ENCODE peak calls at places on chromosomes 11 and 22, in eight cellular contexts. G is suprapubic skin, P is kidney, I is fibroblast of pulmonary artery, N is astrocyte of the spinal cord, B is esophagus squamous epithelium, W is cardiac fibroblast, O is ovary. M is an unnamed sample.

GRCh38 chr22:24506802-24507438 is 11.8 kb downstream of the UPB1 start:
- DNase-seq in G (peak), P (peak), I (no peak), N (no peak), B (no peak), W (peak), O (peak), M (no peak)

GRCh38 chr11:66818231-66818955 is 24.8 kb upstream of the RCE1 start:
- DNase-seq in G (no peak), P (no peak), I (no peak), N (peak), B (no peak), W (no peak), O (no peak), M (no peak)

GRCh38 chr11:115334932-115335788 is 169.1 kb downstream of the CADM1 start:
- DNase-seq in G (no peak), P (no peak), I (peak), N (peak), B (no peak), W (peak), O (no peak), M (no peak)

GRCh38 chr11:105447936-105448702 is 161.8 kb upstream of the GRIA4 start:
- DNase-seq in G (no peak), P (no peak), I (no peak), N (no peak), B (no peak), W (no peak), O (no peak), M (no peak)

GRCh38 chr22:40396882-40397281 is 26.5 kb downstream of the SGSM3 start:
- DNase-seq in G (no peak), P (peak), I (peak), N (peak), B (no peak), W (peak), O (no peak), M (peak)

GRCh38 chr11:83158965-83159900 is 2.3 kb downstream of the PCF11 start:
- DNase-seq in G (no peak), P (no peak), I (no peak), N (no peak), B (no peak), W (no peak), O (no peak), M (no peak)

GRCh38 chr11:86314636-86315035 is 12.6 kb downstream of the HIKESHI start:
- DNase-seq in G (no peak), P (no peak), I (no peak), N (no peak), B (no peak), W (no peak), O (no peak), M (no peak)

GRCh38 chr11:113184498-113184897 is 129.9 kb upstream of the TTC12 start:
- DNase-seq in G (no peak), P (no peak), I (peak), N (peak), B (no peak), W (peak), O (no peak), M (peak)

GRCh38 chr11:86625544-86625943 is 46.9 kb downstream of the ME3 start:
- DNase-seq in G (no peak), P (no peak), I (no peak), N (no peak), B (no peak), W (no peak), O (no peak), M (no peak)

GRCh38 chr11:73267122-73267846 is 4.9 kb upstream of the P2RY6 start:
- DNase-seq in G (peak), P (no peak), I (no peak), N (no peak), B (no peak), W (no peak), O (no peak), M (no peak)

GRCh38 chr22:41772198-41772597 is 28.3 kb upstream of the CCDC134 start:
- DNase-seq in G (no peak), P (no peak), I (no peak), N (no peak), B (no peak), W (no peak), O (no peak), M (no peak)

DNA sequence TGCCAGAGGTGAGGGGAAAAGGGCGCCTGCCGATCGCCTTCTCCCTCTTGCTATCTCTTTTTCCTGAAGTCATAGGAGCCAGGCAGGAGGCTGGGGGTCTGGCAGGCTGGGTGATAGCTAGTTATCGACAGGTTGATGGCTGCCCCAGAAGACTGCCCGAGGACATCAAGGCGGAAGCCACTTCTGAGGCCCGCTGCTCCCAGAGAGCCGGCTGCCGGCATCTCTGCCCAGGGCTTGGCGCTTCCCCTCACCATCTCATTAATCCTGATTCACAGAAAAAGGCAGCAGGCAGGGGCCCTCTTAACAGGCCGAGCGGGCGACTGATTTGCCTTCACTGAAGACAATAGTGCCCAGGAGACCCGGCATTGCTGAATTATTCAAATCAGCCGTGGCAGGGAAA is 124.2 kb downstream of the MIAT start:
- DNase-seq in G (no peak), P (no peak), I (no peak), N (no peak), B (no peak), W (no peak), O (no peak), M (no peak)
- H3K4me3 ChIP-seq in G (no peak), P (no peak), I (no peak), N (no peak), B (no peak), W (no peak), O (no peak), M (no peak)

GRCh38 chr11:10317776-10318526 is 13.1 kb downstream of the ADM start:
- DNase-seq in G (no peak), P (no peak), I (no peak), N (no peak), B (no peak), W (no peak), O (no peak), M (no peak)

GRCh38 chr11:10311802-10312201 is 6.9 kb downstream of the ADM start:
- DNase-seq in G (no peak), P (no peak), I (no peak), N (no peak), B (no peak), W (no peak), O (no peak), M (no peak)

GRCh38 chr11:10314199-10315072 is 9.6 kb downstream of the ADM start:
- DNase-seq in G (no peak), P (no peak), I (peak), N (peak), B (no peak), W (peak), O (no peak), M (no peak)

GRCh38 chr11:10317281-10317755 is 12.4 kb downstream of the ADM start:
- DNase-seq in G (no peak), P (no peak), I (no peak), N (no peak), B (no peak), W (no peak), O (peak), M (no peak)

GRCh38 chr11:10315083-10315482 is 10.2 kb downstream of the ADM start:
- DNase-seq in G (no peak), P (no peak), I (no peak), N (no peak), B (no peak), W (no peak), O (no peak), M (no peak)
- TF ChIP-seq CTCF in G (no peak), P (no peak), I (no peak), N (no peak), B (no peak), W (no peak), O (no peak), M (no peak)

GRCh38 chr22:26428515-26429457 is at the start of gene ASPHD2:
- DNase-seq in G (no peak), P (peak), I (peak), N (peak), B (no peak), W (peak), O (peak), M (no peak)
- H3K4me3 ChIP-seq in G (peak), P (peak), I (peak), N (peak), B (peak), W (peak), O (peak), M (peak)

GRCh38 chr11:1389103-1389931 is 417 bp upstream of the BRSK2 start:
- DNase-seq in G (peak), P (peak), I (peak), N (peak), B (peak), W (peak), O (peak), M (peak)
- TF ChIP-seq CTCF in G (no peak), P (no peak), I (no peak), N (no peak), B (no peak), W (no peak), O (no peak), M (peak)

GRCh38 chr22:36052505-36052941 is 23.9 kb upstream of the RBFOX2 start:
- DNase-seq in G (no peak), P (no peak), I (peak), N (no peak), B (no peak), W (peak), O (no peak), M (no peak)
- H3K4me3 ChIP-seq in G (no peak), P (no peak), I (no peak), N (no peak), B (no peak), W (no peak), O (no peak), M (no peak)

DNA sequence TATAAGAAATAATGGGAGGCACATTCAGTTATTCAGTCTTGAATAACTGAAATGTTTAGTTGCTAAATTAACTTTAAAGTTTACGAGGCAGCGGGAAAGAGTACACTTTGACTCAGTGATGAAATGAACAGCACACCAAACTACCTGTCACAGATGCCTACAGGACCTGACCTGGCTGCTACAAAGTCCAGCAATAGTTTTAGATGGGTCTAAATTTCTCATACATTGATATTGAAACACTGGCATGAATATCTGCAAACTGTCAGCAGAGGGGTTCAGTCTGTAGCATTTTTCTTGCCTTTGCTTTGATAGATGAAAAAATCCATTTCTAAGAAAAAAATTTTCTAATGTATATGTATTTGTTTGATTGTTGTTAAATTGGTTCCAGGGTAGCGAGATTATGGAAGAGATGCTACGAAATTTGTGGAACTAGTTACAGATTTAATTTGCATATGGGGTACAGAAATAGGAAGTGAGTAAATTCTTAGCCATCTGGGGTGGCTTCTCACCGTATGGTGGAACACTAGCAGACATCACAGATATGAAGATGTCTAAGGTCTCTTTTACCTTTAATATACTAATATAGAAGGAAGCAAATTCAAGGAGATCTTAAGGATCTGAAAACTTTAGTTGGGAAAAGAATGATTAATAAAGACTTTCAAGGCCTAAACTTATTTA is 20.8 kb upstream of the GAB2 start:
- DNase-seq in G (no peak), P (no peak), I (no peak), N (no peak), B (no peak), W (no peak), O (no peak), M (no peak)
- TF ChIP-seq CTCF in G (no peak), P (no peak), I (no peak), N (no peak), B (no peak), W (no peak), O (no peak), M (no peak)

GRCh38 chr11:21687645-21688044 is 505.2 kb upstream of the ANO5 start:
- DNase-seq in G (no peak), P (no peak), I (no peak), N (no peak), B (no peak), W (no peak), O (no peak), M (no peak)
- H3K4me3 ChIP-seq in G (no peak), P (no peak), I (no peak), N (no peak), B (no peak), W (no peak), O (no peak), M (no peak)

M was measured in AG04449.